ENCODE peak calls at places on chromosomes 3 and 15, in eight cellular contexts. One of them, this sample, is unnamed.
A peak's percentile ranks its signal among the peaks of the same experiment; 100 is the strongest.

GRCh38 chr3:183224581-183224980 is 28.5 kb upstream of the B3GNT5 start:
- DNase-seq in IMR-90: no peak
- DNase-seq in GM19239: no peak
- DNase-seq in SK-MEL-5: no peak
- DNase-seq in breast epithelium: no peak
- DNase-seq in mesenteric fat pad: no peak
- DNase-seq in AG04450: no peak
- DNase-seq in foreskin fibroblast: no peak
- DNase-seq in this sample: no peak

GRCh38 chr15:44009056-44009455 is 182.3 kb downstream of the WDR76 start:
- DNase-seq in IMR-90: peak; percentile 82
- DNase-seq in GM19239: no peak
- DNase-seq in SK-MEL-5: peak; percentile 28
- DNase-seq in breast epithelium: no peak
- DNase-seq in mesenteric fat pad: no peak
- DNase-seq in AG04450: peak; percentile 20
- DNase-seq in foreskin fibroblast: peak; percentile 77
- DNase-seq in this sample: no peak

GRCh38 chr15:27990411-27991338 is 108.4 kb downstream of the OCA2 start:
- DNase-seq in IMR-90: no peak
- DNase-seq in GM19239: no peak
- DNase-seq in SK-MEL-5: no peak
- DNase-seq in breast epithelium: no peak
- DNase-seq in mesenteric fat pad: no peak
- DNase-seq in AG04450: no peak
- DNase-seq in foreskin fibroblast: peak; percentile 1
- DNase-seq in this sample: peak; percentile 52

GRCh38 chr15:93179072-93179471 is 90.1 kb upstream of the RGMA start:
- DNase-seq in IMR-90: no peak
- DNase-seq in GM19239: no peak
- DNase-seq in SK-MEL-5: no peak
- DNase-seq in breast epithelium: no peak
- DNase-seq in mesenteric fat pad: no peak
- DNase-seq in AG04450: no peak
- DNase-seq in foreskin fibroblast: no peak
- DNase-seq in this sample: peak; percentile 43

GRCh38 chr3:187742351-187743171 is 2.7 kb downstream of the BCL6 start:
- DNase-seq in IMR-90: peak; percentile 45
- DNase-seq in GM19239: no peak
- DNase-seq in SK-MEL-5: no peak
- DNase-seq in breast epithelium: no peak
- DNase-seq in mesenteric fat pad: no peak
- DNase-seq in AG04450: no peak
- DNase-seq in foreskin fibroblast: peak; percentile 60
- DNase-seq in this sample: no peak

GRCh38 chr15:36798366-36798765 is 218.9 kb downstream of the CDIN1 start:
- DNase-seq in IMR-90: peak; percentile 63
- DNase-seq in GM19239: no peak
- DNase-seq in SK-MEL-5: no peak
- DNase-seq in breast epithelium: no peak
- DNase-seq in mesenteric fat pad: no peak
- DNase-seq in AG04450: no peak
- DNase-seq in foreskin fibroblast: peak; percentile 71
- DNase-seq in this sample: no peak

GRCh38 chr15:20346082-20346805 is 195.4 kb downstream of the GOLGA6L6 start:
- DNase-seq in IMR-90: no peak
- DNase-seq in GM19239: peak; percentile 26
- DNase-seq in SK-MEL-5: no peak
- DNase-seq in breast epithelium: peak; percentile 46
- DNase-seq in mesenteric fat pad: no peak
- DNase-seq in AG04450: no peak
- DNase-seq in foreskin fibroblast: no peak
- DNase-seq in this sample: no peak

GRCh38 chr3:61571516-61572336 is 10.4 kb downstream of the PTPRG start:
- DNase-seq in IMR-90: peak; percentile 84
- DNase-seq in GM19239: no peak
- DNase-seq in SK-MEL-5: no peak
- DNase-seq in breast epithelium: no peak
- DNase-seq in mesenteric fat pad: no peak
- DNase-seq in AG04450: peak; percentile 44
- DNase-seq in foreskin fibroblast: peak; percentile 84
- DNase-seq in this sample: no peak

GRCh38 chr15:69825941-69826817 is 271.5 kb downstream of the TLE3 start:
- DNase-seq in IMR-90: no peak
- DNase-seq in GM19239: no peak
- DNase-seq in SK-MEL-5: no peak
- DNase-seq in breast epithelium: no peak
- DNase-seq in mesenteric fat pad: no peak
- DNase-seq in AG04450: no peak
- DNase-seq in foreskin fibroblast: no peak
- DNase-seq in this sample: no peak

GRCh38 chr15:31338879-31339557 is 12.4 kb downstream of the KLF13 start:
- DNase-seq in IMR-90: peak; percentile 79
- DNase-seq in GM19239: peak; percentile 38
- DNase-seq in SK-MEL-5: no peak
- DNase-seq in breast epithelium: no peak
- DNase-seq in mesenteric fat pad: no peak
- DNase-seq in AG04450: peak; percentile 29
- DNase-seq in foreskin fibroblast: peak; percentile 70
- DNase-seq in this sample: peak; percentile 98

GRCh38 chr3:141367038-141367730 is 1.1 kb upstream of the ZBTB38 start:
- DNase-seq in IMR-90: peak; percentile 100
- DNase-seq in GM19239: no peak
- DNase-seq in SK-MEL-5: peak; percentile 6
- DNase-seq in breast epithelium: peak; percentile 64
- DNase-seq in mesenteric fat pad: no peak
- DNase-seq in AG04450: peak; percentile 99
- DNase-seq in foreskin fibroblast: peak; percentile 100
- DNase-seq in this sample: no peak

GRCh38 chr3:127886276-127886862 is 28.7 kb upstream of the KBTBD12 start:
- DNase-seq in IMR-90: no peak
- DNase-seq in GM19239: no peak
- DNase-seq in SK-MEL-5: no peak
- DNase-seq in breast epithelium: no peak
- DNase-seq in mesenteric fat pad: no peak
- DNase-seq in AG04450: no peak
- DNase-seq in foreskin fibroblast: no peak
- DNase-seq in this sample: peak; percentile 52

GRCh38 chr3:49158108-49158709 is 7.9 kb downstream of the CCDC71 start:
- DNase-seq in IMR-90: no peak
- DNase-seq in GM19239: no peak
- DNase-seq in SK-MEL-5: peak; percentile 59
- DNase-seq in breast epithelium: no peak
- DNase-seq in mesenteric fat pad: no peak
- DNase-seq in AG04450: no peak
- DNase-seq in foreskin fibroblast: peak; percentile 45
- DNase-seq in this sample: peak; percentile 68

GRCh38 chr15:63945005-63945788 is 101.1 kb downstream of the DAPK2 start:
- DNase-seq in IMR-90: peak; percentile 34
- DNase-seq in GM19239: peak; percentile 46
- DNase-seq in SK-MEL-5: peak; percentile 76
- DNase-seq in breast epithelium: peak; percentile 82
- DNase-seq in mesenteric fat pad: no peak
- DNase-seq in AG04450: no peak
- DNase-seq in foreskin fibroblast: peak; percentile 69
- DNase-seq in this sample: peak; percentile 86

GRCh38 chr3:105806361-105806760 is 62.5 kb downstream of the CBLB start:
- DNase-seq in IMR-90: peak; percentile 30
- DNase-seq in GM19239: no peak
- DNase-seq in SK-MEL-5: peak; percentile 85
- DNase-seq in breast epithelium: no peak
- DNase-seq in mesenteric fat pad: no peak
- DNase-seq in AG04450: no peak
- DNase-seq in foreskin fibroblast: peak; percentile 72
- DNase-seq in this sample: no peak